ENCODE peak calls at places on chromosome 2, in six cellular contexts. T is OCI-LY7, Z is lower lobe of right lung, W is suprapubic skin, F is GM23338, D is tibial nerve. X is an unnamed sample.

GRCh38 chr2:77179297-77179696 is 342.9 kb downstream of the LRRTM4 start:
- DNase-seq in W (no peak), T (no peak), D (no peak), F (no peak), Z (no peak), X (no peak)

GRCh38 chr2:27776097-27776496 is 4.6 kb downstream of the MRPL33 start:
- DNase-seq in W (no peak), T (no peak), Z (no peak), F (no peak), D (peak; percentile 35), X (no peak)

GRCh38 chr2:119255760-119256573 is 32.3 kb downstream of the STEAP3 start:
- DNase-seq in W (no peak), D (no peak), Z (no peak), F (peak; percentile 77), T (no peak), X (peak; percentile 80)

GRCh38 chr2:26573241-26573925 is 67.8 kb downstream of the CIB4 start:
- DNase-seq in Z (no peak), W (no peak), T (no peak), D (no peak), F (no peak), X (no peak)

GRCh38 chr2:100832885-100833284 is 12.9 kb downstream of the NPAS2 start:
- DNase-seq in T (no peak), W (no peak), Z (no peak), F (no peak), D (no peak), X (no peak)

GRCh38 chr2:122136071-122136470 is 380.6 kb downstream of the TSN start:
- DNase-seq in T (peak; percentile 57), F (peak; percentile 76), W (no peak), Z (no peak), D (no peak), X (peak; percentile 48)

GRCh38 chr2:84243788-84244627 is 215.1 kb downstream of the SUCLG1 start:
- DNase-seq in Z (no peak), W (no peak), D (no peak), T (no peak), F (no peak), X (no peak)

GRCh38 chr2:85933753-85934594 is 45.2 kb upstream of the ST3GAL5 start:
- DNase-seq in T (no peak), Z (no peak), F (no peak), W (no peak), D (no peak), X (no peak)

GRCh38 chr2:216499641-216500218 is 1.1 kb downstream of the RPL37A start:
- DNase-seq in Z (no peak), T (peak; percentile 39), W (no peak), D (no peak), F (no peak), X (no peak)

GRCh38 chr2:111202266-111203040 is 81.7 kb downstream of the BCL2L11 start:
- DNase-seq in F (no peak), W (no peak), D (no peak), T (no peak), Z (no peak), X (no peak)

GRCh38 chr2:174634130-174635014 is 36.8 kb upstream of the WIPF1 start:
- DNase-seq in W (no peak), D (no peak), F (no peak), Z (no peak), T (peak; percentile 78), X (no peak)

GRCh38 chr2:223054193-223054781 is 2.3 kb downstream of the KCNE4 start:
- DNase-seq in D (peak; percentile 62), F (no peak), Z (no peak), T (no peak), W (peak; percentile 90), X (no peak)

GRCh38 chr2:100936972-100937542 is 65.0 kb upstream of the RPL31 start:
- DNase-seq in D (no peak), T (no peak), F (no peak), Z (no peak), W (no peak), X (no peak)

GRCh38 chr2:24076849-24077534 is 866 bp upstream of the SF3B6 start:
- DNase-seq in Z (no peak), W (no peak), F (no peak), T (peak; percentile 21), D (no peak), X (no peak)

GRCh38 chr2:60073201-60073600 is 480.3 kb downstream of the BCL11A start:
- DNase-seq in W (no peak), D (no peak), F (no peak), T (no peak), Z (no peak), X (peak; percentile 90)

GRCh38 chr2:86790828-86791561 is at the start of gene CD8A:
- DNase-seq in D (no peak), T (no peak), Z (no peak), W (no peak), F (peak; percentile 56), X (no peak)

GRCh38 chr2:8822218-8822617 is 15.2 kb downstream of the KIDINS220 start:
- DNase-seq in W (no peak), F (no peak), T (no peak), D (no peak), Z (no peak), X (no peak)

GRCh38 chr2:240812721-240813120 is 7.3 kb downstream of the KIF1A start:
- DNase-seq in T (no peak), D (no peak), Z (peak; percentile 29), F (no peak), W (peak; percentile 55), X (no peak)

GRCh38 chr2:37742286-37742685 is 70.8 kb upstream of the CDC42EP3 start:
- DNase-seq in W (no peak), D (no peak), T (no peak), Z (no peak), F (no peak), X (peak; percentile 71)

GRCh38 chr2:12296915-12297314 is 419.8 kb upstream of the TRIB2 start:
- DNase-seq in F (no peak), W (no peak), T (no peak), D (no peak), Z (no peak), X (no peak)

GRCh38 chr2:27720004-27720551 is 51.4 kb upstream of the MRPL33 start:
- DNase-seq in D (no peak), T (no peak), Z (no peak), F (no peak), W (no peak), X (no peak)

GRCh38 chr2:216371756-216372702 is at the start of gene MARCHF4:
- DNase-seq in D (no peak), W (peak; percentile 75), F (peak; percentile 93), T (no peak), Z (peak; percentile 65), X (peak; percentile 52)

GRCh38 chr2:73561422-73561821 is 80.8 kb downstream of the NAT8 start:
- DNase-seq in D (no peak), Z (no peak), W (no peak), T (no peak), F (no peak), X (no peak)

GRCh38 chr2:226427538-226428307 is 371.9 kb downstream of the IRS1 start:
- DNase-seq in Z (no peak), F (no peak), D (no peak), T (no peak), W (no peak), X (no peak)

GRCh38 chr2:197158138-197158537 is 152.4 kb downstream of the ANKRD44 start:
- DNase-seq in F (no peak), T (no peak), D (no peak), W (no peak), Z (no peak), X (no peak)

GRCh38 chr2:161570424-161571050 is 53.7 kb upstream of the SLC4A10 start:
- DNase-seq in W (no peak), Z (no peak), D (no peak), T (no peak), F (peak; percentile 39), X (no peak)

GRCh38 chr2:102797486-102797885 is 35.7 kb downstream of the TMEM182 start:
- DNase-seq in T (no peak), D (no peak), F (no peak), Z (no peak), W (no peak), X (no peak)

GRCh38 chr2:29202819-29203495 is 87.7 kb downstream of the CLIP4 start:
- DNase-seq in F (no peak), W (no peak), Z (no peak), D (no peak), T (no peak), X (no peak)

GRCh38 chr2:29209551-29209950 is 94.3 kb downstream of the CLIP4 start:
- DNase-seq in D (no peak), W (no peak), Z (no peak), F (no peak), T (no peak), X (no peak)

GRCh38 chr2:29207352-29207751 is 92.1 kb downstream of the CLIP4 start:
- DNase-seq in W (no peak), Z (no peak), F (no peak), T (no peak), D (no peak), X (no peak)

GRCh38 chr2:29201979-29202378 is 86.8 kb downstream of the CLIP4 start:
- DNase-seq in D (no peak), F (peak; percentile 72), W (no peak), Z (no peak), T (no peak), X (no peak)

DNA sequence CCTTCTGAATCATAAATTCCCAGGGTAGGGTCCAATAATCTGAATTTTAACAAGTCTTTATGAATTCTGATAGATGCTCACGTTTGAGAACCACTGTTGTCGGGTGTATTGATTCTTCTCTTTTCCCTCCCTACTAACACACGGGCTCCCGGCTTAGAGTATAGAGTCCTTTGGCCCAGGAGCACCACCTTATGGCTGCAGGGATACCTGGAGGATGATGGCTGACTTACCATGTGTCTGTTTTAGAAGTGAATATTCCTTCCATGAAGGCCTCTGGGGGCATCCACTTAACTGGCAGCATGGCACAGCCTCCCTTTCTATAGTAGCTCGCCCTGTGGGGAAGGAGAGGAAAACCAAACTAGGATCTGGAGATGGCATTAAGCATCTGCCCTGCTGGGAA is 91.7 kb downstream of the CLIP4 start:
- DNase-seq in D (no peak), T (no peak), F (peak; percentile 50), Z (no peak), W (no peak), X (no peak)
- TF ChIP-seq CTCF in D (no peak), T (no peak), F (peak; percentile 59), Z (no peak), W (no peak), X (peak; percentile 34)

GRCh38 chr2:170421175-170421687 is 243.3 kb downstream of the MYO3B start:
- DNase-seq in W (no peak), D (no peak), Z (no peak), F (no peak), T (no peak), X (no peak)
- H3K27ac ChIP-seq in W (no peak overlapping the region), D (no peak overlapping the region), Z (no peak overlapping the region), F (no peak overlapping the region), T (no peak overlapping the region), X (no peak overlapping the region)

GRCh38 chr2:25309402-25309801 is 32.3 kb downstream of the DNMT3A start:
- DNase-seq in Z (no peak), F (peak; percentile 91), T (peak; percentile 77), D (no peak), W (no peak), X (peak; percentile 90)
- TF ChIP-seq CTCF in Z (peak; percentile 46), F (peak; percentile 93), T (peak; percentile 80), D (peak; percentile 35), W (peak; percentile 25), X (peak; percentile 86)

GRCh38 chr2:139201516-139201915 is 421.3 kb upstream of the NXPH2 start:
- DNase-seq in W (no peak), D (no peak), T (no peak), Z (no peak), F (no peak), X (no peak)
- H3K27ac ChIP-seq in W (no peak overlapping the region), D (no peak overlapping the region), T (no peak overlapping the region), Z (no peak overlapping the region), F (no peak overlapping the region), X (no peak overlapping the region)